ENCODE peak calls at places on chromosomes 16 and 17, in eight cellular contexts. V is mesothelial cell of epicardium; D is left kidney; G is MCF 10A; I is stimulated activated CD4-positive, alpha-beta T cell treated with anti-CD3 and anti-CD28 coated beads, Interleukin-12 subunit alpha, Interleukin-12 subunit beta, amount 100 ng/mL, for 4 hours; K is skeletal muscle cell; H is effector CD4-positive, alpha-beta T cell; F is mammary epithelial cell. Q is an unnamed sample.

GRCh38 chr17:44382917-44383316 is 6.5 kb downstream of the ITGA2B start:
- DNase-seq in V (no peak), D (no peak), G (no peak), I (no peak), K (no peak), H (no peak), F (no peak), Q (no peak)

GRCh38 chr17:13520899-13521572 is 80.7 kb downstream of the HS3ST3A1 start:
- DNase-seq in V (no peak), D (no peak), G (peak), I (no peak), K (peak), H (no peak), F (peak), Q (peak)

GRCh38 chr17:3679186-3680126 is 10.8 kb downstream of the EMC6 start:
- DNase-seq in V (no peak), D (no peak), G (no peak), I (no peak), K (no peak), H (no peak), F (no peak), Q (no peak)

GRCh38 chr16:852451-853185 is 52.1 kb upstream of the GNG13 start:
- DNase-seq in V (peak), D (no peak), G (no peak), I (no peak), K (no peak), H (no peak), F (no peak), Q (no peak)

GRCh38 chr16:86355114-86355513 is 155.2 kb upstream of the FOXF1 start:
- DNase-seq in V (no peak), D (peak), G (peak), I (no peak), K (no peak), H (no peak), F (no peak), Q (no peak)

GRCh38 chr16:84718-85452 is 6.9 kb downstream of the MPG start:
- DNase-seq in V (no peak), D (peak), G (peak), I (peak), K (peak), H (no peak), F (peak), Q (peak)

GRCh38 chr16:27867122-27868110 is 196.1 kb downstream of the GSG1L start:
- DNase-seq in V (peak), D (peak), G (peak), I (peak), K (no peak), H (peak), F (peak), Q (peak)

GRCh38 chr17:76188213-76189060 is 47.4 kb upstream of the FOXJ1 start:
- DNase-seq in V (no peak), D (no peak), G (no peak), I (no peak), K (no peak), H (no peak), F (no peak), Q (no peak)

GRCh38 chr17:29177871-29178749 is 2.1 kb downstream of the MYO18A start:
- DNase-seq in V (no peak), D (no peak), G (peak), I (no peak), K (no peak), H (no peak), F (peak), Q (peak)

GRCh38 chr17:79792984-79793923 is 3.6 kb downstream of the CBX8 start:
- DNase-seq in V (no peak), D (peak), G (no peak), I (no peak), K (no peak), H (no peak), F (no peak), Q (no peak)

GRCh38 chr17:50452627-50453300 is 15.9 kb downstream of the CHAD start:
- DNase-seq in V (no peak), D (no peak), G (peak), I (no peak), K (no peak), H (no peak), F (peak), Q (peak)

GRCh38 chr17:59727817-59728533 is 20.5 kb downstream of the VMP1 start:
- DNase-seq in V (no peak), D (no peak), G (no peak), I (no peak), K (no peak), H (no peak), F (no peak), Q (no peak)

GRCh38 chr16:11914759-11915643 is 755 bp downstream of the GSPT1 start:
- DNase-seq in V (peak), D (peak), G (peak), I (peak), K (no peak), H (peak), F (peak), Q (no peak)

GRCh38 chr17:19727466-19728113 is 11.2 kb upstream of the SLC47A2 start:
- DNase-seq in V (no peak), D (no peak), G (peak), I (no peak), K (peak), H (no peak), F (peak), Q (peak)

GRCh38 chr17:60439501-60439900 is 17.2 kb downstream of the CHCT1 start:
- DNase-seq in V (no peak), D (no peak), G (peak), I (no peak), K (no peak), H (no peak), F (peak), Q (peak)

GRCh38 chr16:48067388-48067787 is 88.4 kb downstream of the ABCC12 start:
- DNase-seq in V (no peak), D (no peak), G (no peak), I (no peak), K (no peak), H (no peak), F (no peak), Q (no peak)

GRCh38 chr17:7336240-7337175 is at the start of gene ACAP1:
- DNase-seq in V (no peak), D (no peak), G (no peak), I (peak), K (no peak), H (peak), F (no peak), Q (no peak)

GRCh38 chr17:29622337-29623282 is at the start of gene CORO6:
- DNase-seq in V (peak), D (peak), G (no peak), I (peak), K (no peak), H (peak), F (no peak), Q (no peak)

GRCh38 chr17:14437176-14437575 is 136.3 kb downstream of the HS3ST3B1 start:
- DNase-seq in V (no peak), D (no peak), G (no peak), I (no peak), K (no peak), H (no peak), F (no peak), Q (no peak)

GRCh38 chr16:56964243-56965148 is 2.7 kb downstream of the CETP start:
- DNase-seq in V (peak), D (peak), G (peak), I (peak), K (peak), H (peak), F (peak), Q (peak)

GRCh38 chr16:24645739-24646645 is 83.5 kb upstream of the TNRC6A start:
- DNase-seq in V (no peak), D (no peak), G (peak), I (no peak), K (peak), H (no peak), F (peak), Q (peak)

GRCh38 chr17:61510991-61511390 is 58.8 kb downstream of the TBX4 start:
- DNase-seq in V (no peak), D (no peak), G (no peak), I (no peak), K (no peak), H (no peak), F (no peak), Q (no peak)

GRCh38 chr16:51408357-51408756 is 257.3 kb upstream of the SALL1 start:
- DNase-seq in V (no peak), D (peak), G (peak), I (no peak), K (peak), H (no peak), F (peak), Q (peak)

GRCh38 chr17:5800131-5800530 is 215.8 kb upstream of the NLRP1 start:
- DNase-seq in V (no peak), D (no peak), G (no peak), I (no peak), K (no peak), H (no peak), F (no peak), Q (no peak)

GRCh38 chr16:89495121-89495520 is 4.8 kb upstream of the ANKRD11 start:
- DNase-seq in V (no peak), D (no peak), G (no peak), I (no peak), K (peak), H (no peak), F (no peak), Q (peak)

GRCh38 chr16:24069036-24069590 is 187.0 kb upstream of the CACNG3 start:
- DNase-seq in V (no peak), D (no peak), G (no peak), I (no peak), K (no peak), H (no peak), F (no peak), Q (no peak)

Q was measured in renal cortical epithelial cell.